ENCODE peak calls at places on chromosomes 5 and 9, in nine cellular contexts. Y, W, I, V, X, A, S, G and U are unnamed samples. For H4K20me1, the result is how much of the 10 kb centered on the place peaks cover.

GRCh38 chr9:133619791-133620190 is 10.6 kb upstream of the FAM163B start:
- DNase-seq in Y (no peak), W (no peak), I (peak), V (no peak), X (no peak), A (peak), S (no peak), G (no peak), U (no peak)

GRCh38 chr9:132244582-132245455 is 83.0 kb downstream of the NTNG2 start:
- DNase-seq in Y (no peak), W (no peak), I (no peak), V (no peak), X (no peak), A (no peak), S (no peak), G (no peak), U (no peak)

GRCh38 chr5:157672976-157673375 is 1.6 kb downstream of the C5orf52 start:
- DNase-seq in Y (no peak), W (no peak), I (no peak), V (no peak), X (no peak), A (no peak), S (no peak), G (no peak), U (no peak)

GRCh38 chr5:65127181-65127901 is 354.4 kb downstream of the ADAMTS6 start:
- DNase-seq in Y (peak), W (no peak), I (no peak), V (no peak), X (no peak), A (no peak), S (no peak), G (no peak), U (no peak)

GRCh38 chr9:4106744-4107143 is 193.1 kb downstream of the GLIS3 start:
- DNase-seq in Y (peak), W (no peak), I (no peak), V (no peak), X (peak), A (no peak), S (no peak), G (no peak), U (no peak)

GRCh38 chr9:94675008-94675841 is 35.9 kb upstream of the FBP1 start:
- DNase-seq in Y (peak), W (no peak), I (no peak), V (no peak), X (no peak), A (no peak), S (no peak), G (no peak), U (no peak)

GRCh38 chr5:127288676-127289075 is 1.9 kb upstream of the MEGF10 start:
- DNase-seq in Y (no peak), W (no peak), I (no peak), V (no peak), X (no peak), A (no peak), S (no peak), G (no peak), U (no peak)

GRCh38 chr5:66653380-66653779 is 57.2 kb downstream of the MAST4 start:
- DNase-seq in Y (peak), W (no peak), I (no peak), V (no peak), X (peak), A (no peak), S (peak), G (no peak), U (no peak)

GRCh38 chr9:129185991-129186390 is 7.9 kb upstream of the IER5L start:
- DNase-seq in Y (peak), W (no peak), I (no peak), V (no peak), X (no peak), A (peak), S (peak), G (no peak), U (no peak)

GRCh38 chr9:20997503-20998076 is 33.9 kb downstream of the HACD4 start:
- DNase-seq in Y (no peak), W (no peak), I (peak), V (no peak), X (no peak), A (no peak), S (no peak), G (no peak), U (no peak)

GRCh38 chr5:179568731-179569130 is 18.4 kb downstream of the RUFY1 start:
- DNase-seq in Y (no peak), W (no peak), I (no peak), V (no peak), X (no peak), A (no peak), S (no peak), G (no peak), U (no peak)

GRCh38 chr5:141343242-141343952 is at the start of gene PCDHGA3:
- DNase-seq in Y (peak), W (no peak), I (peak), V (peak), X (no peak), A (peak), S (no peak), G (no peak), U (no peak)

GRCh38 chr9:94985649-94986048 is 259.1 kb downstream of the AOPEP start:
- DNase-seq in Y (no peak), W (no peak), I (no peak), V (no peak), X (no peak), A (no peak), S (no peak), G (no peak), U (no peak)

GRCh38 chr9:110763568-110763967 is 95.0 kb downstream of the MUSK start:
- DNase-seq in Y (no peak), W (no peak), I (no peak), V (no peak), X (no peak), A (no peak), S (no peak), G (no peak), U (no peak)

GRCh38 chr5:128259530-128260145 is 176.1 kb downstream of the SLC12A2 start:
- DNase-seq in Y (no peak), W (no peak), I (no peak), V (no peak), X (no peak), A (no peak), S (no peak), G (no peak), U (no peak)

GRCh38 chr5:136147632-136148031 is 15.0 kb downstream of the SMAD5 start:
- DNase-seq in Y (no peak), W (no peak), I (no peak), V (no peak), X (no peak), A (no peak), S (no peak), G (no peak), U (no peak)

GRCh38 chr5:136143312-136143711 is 10.7 kb downstream of the SMAD5 start:
- DNase-seq in Y (no peak), W (no peak), I (no peak), V (no peak), X (no peak), A (no peak), S (no peak), G (no peak), U (no peak)

GRCh38 chr5:136146201-136146600 is 13.6 kb downstream of the SMAD5 start:
- DNase-seq in Y (no peak), W (no peak), I (no peak), V (no peak), X (no peak), A (no peak), S (no peak), G (no peak), U (no peak)

GRCh38 chr5:136143763-136144162 is 11.1 kb downstream of the SMAD5 start:
- DNase-seq in Y (no peak), W (no peak), I (no peak), V (no peak), X (no peak), A (no peak), S (no peak), G (no peak), U (no peak)

GRCh38 chr5:136145030-136145429 is 12.4 kb downstream of the SMAD5 start:
- DNase-seq in Y (no peak), W (no peak), I (no peak), V (no peak), X (no peak), A (no peak), S (no peak), G (no peak), U (no peak)
- H4K20me1 ChIP-seq in Y (half or more), W (half or more), I (half or more), V (half or more), X (half or more), A (half or more), S (half or more), G (under half), U (half or more)

GRCh38 chr9:113646946-113647914 is 183.7 kb downstream of the RGS3 start:
- DNase-seq in Y (no peak), W (no peak), I (no peak), V (no peak), X (no peak), A (no peak), S (no peak), G (no peak), U (no peak)
- TF ChIP-seq EZH2phosphoT487 in Y (no peak), W (no peak), I (no peak), V (no peak), X (no peak), A (no peak), S (no peak), G (no peak), U (no peak)

DNA sequence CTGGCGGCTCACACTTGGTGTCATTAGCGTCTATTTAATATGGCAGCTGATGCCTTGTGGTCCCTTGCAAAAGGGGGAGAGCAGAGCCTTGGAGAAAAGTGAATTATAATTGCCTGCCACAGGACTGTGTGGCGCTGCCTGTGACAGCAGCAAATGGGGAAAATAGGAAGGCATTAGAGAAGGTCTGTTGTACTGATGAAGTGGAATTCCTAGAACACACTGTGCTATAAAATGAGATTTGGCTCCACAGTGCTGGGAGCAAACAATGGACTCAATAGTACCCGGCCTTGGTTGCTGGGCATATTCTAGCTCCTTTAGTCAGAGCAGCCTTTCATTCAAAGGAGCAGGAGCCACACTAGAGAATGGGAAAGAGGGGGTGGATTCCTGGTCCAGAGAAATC is 21.3 kb downstream of the SEMA6A start:
- DNase-seq in Y (no peak), W (no peak), I (no peak), V (no peak), X (no peak), A (no peak), S (no peak), G (no peak), U (peak)
- H4K20me1 ChIP-seq in Y (under half), W (under half), I (under half), V (half or more), X (half or more), A (under half), S (under half), G (under half), U (half or more)

GRCh38 chr9:84827248-84827786 is 157.8 kb downstream of the NTRK2 start:
- DNase-seq in Y (no peak), W (no peak), I (no peak), V (no peak), X (no peak), A (no peak), S (no peak), G (no peak), U (no peak)
- TF ChIP-seq EZH2phosphoT487 in Y (no peak), W (no peak), I (no peak), V (no peak), X (no peak), A (no peak), S (no peak), G (no peak), U (no peak)

GRCh38 chr9:37406603-37407401 is 15.7 kb upstream of the GRHPR start:
- DNase-seq in Y (no peak), W (no peak), I (no peak), V (no peak), X (no peak), A (no peak), S (peak), G (no peak), U (no peak)
- H4K20me1 ChIP-seq in Y (under half), W (under half), I (under half), V (under half), X (under half), A (under half), S (under half), G (under half), U (under half)

DNA sequence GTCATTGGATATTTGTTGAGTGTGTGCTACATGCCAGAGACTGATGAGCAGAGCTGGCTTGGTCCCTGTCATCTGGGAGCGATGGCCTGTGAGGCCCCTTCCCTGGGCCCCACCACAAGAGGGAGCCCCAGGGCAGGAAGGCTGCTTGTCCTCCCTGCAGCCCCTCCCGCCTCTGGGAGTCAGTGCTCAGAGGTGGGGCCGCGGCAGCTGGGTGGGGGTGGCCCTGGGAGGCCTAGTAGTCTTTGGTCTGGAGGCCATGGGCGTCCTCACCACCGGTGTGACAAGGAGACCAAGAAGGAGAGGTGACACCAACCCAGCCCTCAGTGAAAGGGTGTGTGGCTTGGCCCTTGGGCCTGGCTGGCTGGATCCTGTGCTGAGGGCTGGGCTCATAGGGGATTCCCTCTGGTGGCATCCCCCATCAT is 166.4 kb downstream of the GAPVD1 start:
- DNase-seq in Y (peak), W (peak), I (peak), V (peak), X (no peak), A (peak), S (peak), G (peak), U (no peak)
- TF ChIP-seq EZH2phosphoT487 in Y (no peak), W (no peak), I (no peak), V (no peak), X (no peak), A (no peak), S (no peak), G (no peak), U (no peak)

GRCh38 chr5:77758141-77758938 is 17.8 kb downstream of the TBCA start:
- DNase-seq in Y (no peak), W (no peak), I (no peak), V (no peak), X (no peak), A (no peak), S (no peak), G (no peak), U (no peak)
- H4K20me1 ChIP-seq in Y (under half), W (half or more), I (under half), V (half or more), X (under half), A (under half), S (under half), G (under half), U (under half)